ENCODE peak calls at places on chromosome 16, in five cellular contexts. C is heart left ventricle, S is IMR-90, W is tibial artery, P is body of pancreas. U is an unnamed sample. For H3K4me1 and H3K9me3, the result is how much of the 10 kb centered on the place peaks cover.

GRCh38 chr16:83772806-83773205 is 35.0 kb upstream of the HSBP1 start:
- DNase-seq in S (no peak), C (no peak), P (no peak), W (no peak), U (no peak)

GRCh38 chr16:68994324-68994723 is 111.1 kb upstream of the HAS3 start:
- DNase-seq in S (no peak), C (no peak), W (no peak), P (no peak), U (no peak)

GRCh38 chr16:52407778-52408177 is 139.2 kb downstream of the TOX3 start:
- DNase-seq in P (no peak), C (no peak), W (no peak), S (no peak), U (no peak)

GRCh38 chr16:28052274-28053128 is 11.0 kb downstream of the GSG1L start:
- DNase-seq in C (no peak), S (no peak), W (no peak), P (no peak), U (no peak)

GRCh38 chr16:69169051-69169450 is 17.9 kb upstream of the SNTB2 start:
- DNase-seq in C (no peak), W (no peak), S (no peak), P (no peak), U (no peak)

GRCh38 chr16:1363501-1364041 is 11.8 kb downstream of the GNPTG start:
- DNase-seq in S (peak), C (no peak), P (peak), W (no peak), U (peak)

GRCh38 chr16:87314990-87315420 is 2.2 kb downstream of the C16orf95 start:
- DNase-seq in P (no peak), W (no peak), C (no peak), S (no peak), U (no peak)

GRCh38 chr16:56950881-56951771 is 10.6 kb upstream of the CETP start:
- DNase-seq in W (peak), S (peak), C (no peak), P (peak), U (peak)

GRCh38 chr16:77584205-77584859 is 138.0 kb upstream of the NUDT7 start:
- DNase-seq in C (peak), P (peak), W (no peak), S (peak), U (no peak)

GRCh38 chr16:1414532-1415265 is at the start of gene UNKL:
- DNase-seq in P (peak), W (peak), C (peak), S (peak), U (peak)

GRCh38 chr16:79380990-79381389 is 219.5 kb downstream of the MAF start:
- DNase-seq in C (no peak), S (no peak), P (no peak), W (no peak), U (no peak)

GRCh38 chr16:2183671-2184070 is 12.7 kb downstream of the CASKIN1 start:
- DNase-seq in C (no peak), P (no peak), S (no peak), W (no peak), U (no peak)

GRCh38 chr16:8847623-8848022 is 21.2 kb downstream of the CARHSP1 start:
- DNase-seq in C (no peak), P (no peak), S (no peak), W (no peak), U (no peak)

GRCh38 chr16:57446530-57447141 is 549 bp downstream of the CIAPIN1 start:
- DNase-seq in C (peak), P (peak), W (no peak), S (peak), U (no peak)

GRCh38 chr16:66873685-66874055 is 6.6 kb upstream of the PDP2 start:
- DNase-seq in C (no peak), S (no peak), P (no peak), W (no peak), U (no peak)

GRCh38 chr16:24858219-24859041 is 12.7 kb downstream of the SLC5A11 start:
- DNase-seq in C (peak), S (peak), P (peak), W (no peak), U (peak)

GRCh38 chr16:78563905-78564304 is 464.5 kb downstream of the WWOX start:
- DNase-seq in P (no peak), W (no peak), C (no peak), S (no peak), U (no peak)

GRCh38 chr16:66844342-66845079 is at the start of gene CA7:
- DNase-seq in W (no peak), C (no peak), S (no peak), P (no peak), U (peak)

GRCh38 chr16:3655791-3656490 is 1.4 kb downstream of the DNASE1 start:
- DNase-seq in W (peak), S (no peak), C (no peak), P (peak), U (peak)

GRCh38 chr16:23567602-23568001 is 10.1 kb downstream of the UBFD1 start:
- DNase-seq in C (no peak), W (no peak), S (no peak), P (no peak), U (no peak)

GRCh38 chr16:3582276-3583165 is 5.3 kb upstream of the NLRC3 start:
- DNase-seq in C (no peak), W (no peak), S (no peak), P (no peak), U (no peak)

GRCh38 chr16:60922920-60923319 is 1113.3 kb downstream of the CDH8 start:
- DNase-seq in C (no peak), W (no peak), S (no peak), P (no peak), U (no peak)

GRCh38 chr16:89841275-89841674 is 13.0 kb downstream of the SPIRE2 start:
- DNase-seq in S (no peak), W (no peak), P (peak), C (no peak), U (no peak)

GRCh38 chr16:386641-387156 is 4.9 kb upstream of the PGAP6 start:
- DNase-seq in P (no peak), W (no peak), C (no peak), S (no peak), U (no peak)

GRCh38 chr16:65071371-65072311 is 50.2 kb downstream of the CDH11 start:
- DNase-seq in S (peak), P (peak), C (peak), W (peak), U (no peak)

DNA sequence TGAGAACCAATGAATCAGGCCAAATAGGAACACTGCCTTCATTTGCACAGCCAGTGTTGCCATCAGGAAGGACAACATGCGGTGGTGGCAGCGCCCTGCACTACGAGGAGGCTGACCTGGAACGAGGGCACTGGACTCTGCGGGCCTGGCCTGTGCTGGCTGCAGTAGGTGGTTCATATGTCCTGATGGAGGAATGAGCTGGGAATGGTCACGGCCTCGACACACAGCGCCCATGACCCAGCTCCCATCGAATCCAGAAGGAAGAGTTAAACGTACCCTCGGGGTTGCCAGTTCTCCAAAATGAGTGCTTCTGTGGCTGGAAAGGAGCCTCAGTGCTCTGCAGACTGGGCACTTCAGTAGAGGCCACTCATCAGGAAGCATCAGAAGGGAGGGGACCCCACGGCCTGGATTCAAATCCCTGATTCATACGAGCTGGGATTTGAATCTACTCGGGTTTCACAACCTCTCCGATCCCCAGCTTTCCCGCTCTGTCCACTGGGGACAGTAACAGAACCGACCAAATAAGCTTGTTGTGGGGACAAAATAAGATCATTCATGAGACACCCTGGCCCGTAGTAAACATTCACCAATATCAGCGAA is 85.5 kb downstream of the ZDHHC7 start:
- DNase-seq in W (no peak), C (no peak), P (no peak), S (no peak), U (peak)
- H3K4me1 ChIP-seq in W (under half), C (under half), P (under half), S (under half), U (under half)

DNA sequence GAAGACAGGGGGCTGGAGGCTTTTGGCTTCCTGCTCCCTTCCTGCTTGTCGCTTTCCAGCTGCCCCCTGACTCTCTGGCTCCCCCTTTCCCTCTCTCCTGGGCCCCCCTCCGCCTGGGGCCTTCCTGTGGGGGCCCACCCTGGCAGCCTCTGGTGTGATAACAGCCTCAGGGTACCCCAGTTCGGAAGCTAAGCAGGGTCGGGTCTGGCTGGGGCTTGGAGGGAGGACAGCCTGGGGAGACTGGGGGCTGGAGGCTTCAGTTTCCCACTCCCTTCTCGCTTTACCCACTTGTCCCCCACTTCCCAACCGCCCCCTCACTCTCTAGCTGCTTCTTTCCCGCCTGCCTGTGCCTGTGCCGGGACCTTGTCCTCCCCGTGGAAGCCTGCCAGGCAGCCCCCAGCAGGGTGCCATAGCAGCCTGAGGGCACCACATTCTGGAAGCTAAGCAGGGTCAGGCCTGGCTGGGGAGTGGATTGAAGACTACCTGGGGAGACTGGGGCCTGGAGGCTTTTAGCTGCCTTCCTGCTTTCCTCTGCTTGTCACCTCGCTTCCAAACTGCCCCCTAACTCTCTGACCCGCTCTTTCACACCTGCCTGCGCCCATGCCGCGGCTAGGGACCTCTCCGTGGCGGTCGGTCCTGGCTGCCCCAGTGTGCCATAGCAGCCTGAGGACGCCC is 2275.5 kb downstream of the TP53TG3F start:
- DNase-seq in S (no peak), P (no peak), W (no peak), C (no peak), U (no peak)
- H3K9me3 ChIP-seq in S (under half), P (under half), W (under half), C (under half), U (half or more)

DNA sequence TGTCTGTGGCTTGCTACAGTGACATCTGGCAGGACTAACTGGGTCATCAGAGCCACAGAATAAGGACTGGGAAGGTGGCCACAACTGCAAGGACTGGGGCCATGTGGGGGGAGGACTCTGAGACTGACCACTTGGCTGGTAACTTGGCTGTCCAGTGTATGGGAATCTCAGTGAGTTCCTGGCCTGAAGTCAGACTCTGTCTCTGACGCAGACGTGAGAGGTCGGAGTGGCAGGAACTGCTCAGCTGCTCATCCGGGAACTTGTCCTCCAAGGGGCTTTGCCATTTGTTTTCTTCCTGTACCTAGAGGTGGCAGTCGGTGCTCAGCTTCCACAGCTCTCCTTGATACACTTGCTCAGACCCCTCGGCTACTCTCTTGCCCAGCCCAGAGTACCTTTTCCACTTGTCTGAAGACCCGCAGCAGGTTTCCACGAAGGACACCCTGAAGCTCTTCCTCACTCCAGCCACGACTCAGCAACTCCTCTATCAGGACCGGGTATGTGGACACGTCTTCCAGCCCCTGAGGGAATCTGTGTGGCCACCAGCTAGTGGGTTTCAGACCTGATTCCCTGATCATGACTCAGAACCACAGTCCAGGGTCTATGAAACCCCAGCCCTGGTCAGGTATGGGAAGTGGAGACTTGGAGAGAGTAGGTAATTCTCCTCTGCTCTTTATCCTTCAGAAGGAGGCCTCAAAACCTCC is 7.3 kb upstream of the DPEP3 start:
- DNase-seq in P (peak), S (no peak), C (peak), W (no peak), U (no peak)
- TF ChIP-seq CTCF in P (no peak), S (no peak), C (no peak), W (no peak), U (no peak)

GRCh38 chr16:73054131-73054496 is 6.2 kb upstream of the ZFHX3 start:
- DNase-seq in C (no peak), W (peak), P (no peak), S (no peak), U (no peak)

GRCh38 chr16:73056383-73056782 is 8.5 kb upstream of the ZFHX3 start:
- DNase-seq in S (no peak), W (no peak), C (no peak), P (no peak), U (no peak)

GRCh38 chr16:73053379-73054130 is 5.6 kb upstream of the ZFHX3 start:
- DNase-seq in S (peak), W (peak), P (no peak), C (no peak), U (peak)

GRCh38 chr16:73053038-73053378 is 5.1 kb upstream of the ZFHX3 start:
- DNase-seq in P (no peak), C (no peak), S (no peak), W (no peak), U (no peak)

GRCh38 chr16:73054732-73055481 is 7.0 kb upstream of the ZFHX3 start:
- DNase-seq in S (peak), C (no peak), W (no peak), P (no peak), U (no peak)
- H3K4me1 ChIP-seq in S (under half), C (under half), W (under half), P (half or more), U (under half)

GRCh38 chr16:63787014-63787413 is 1334.8 kb downstream of the CDH11 start:
- DNase-seq in C (no peak), W (no peak), P (no peak), S (no peak), U (no peak)

DNA sequence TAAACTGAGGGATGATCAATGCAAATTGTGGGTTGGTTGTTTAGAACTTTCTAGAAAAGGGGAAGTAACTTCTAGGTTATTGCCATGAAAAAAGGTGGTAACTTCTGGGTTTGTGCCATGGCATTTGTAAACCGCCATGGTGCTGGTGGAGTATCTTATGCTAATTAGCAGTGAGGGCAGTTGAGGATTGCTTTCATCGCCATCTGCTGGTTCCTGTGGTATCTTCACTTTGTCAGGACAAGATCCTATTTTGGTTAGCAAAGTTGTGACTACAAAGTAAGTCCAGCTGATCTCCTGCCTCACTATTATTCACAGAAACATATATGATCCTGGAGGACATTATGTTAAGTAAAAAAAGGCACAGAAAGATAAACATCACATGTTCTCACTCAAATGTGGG is 1332.3 kb downstream of the CDH11 start:
- DNase-seq in C (no peak), S (no peak), P (no peak), W (no peak), U (no peak)
- H3K9me3 ChIP-seq in C (under half), S (under half), P (under half), W (under half), U (under half)

DNA sequence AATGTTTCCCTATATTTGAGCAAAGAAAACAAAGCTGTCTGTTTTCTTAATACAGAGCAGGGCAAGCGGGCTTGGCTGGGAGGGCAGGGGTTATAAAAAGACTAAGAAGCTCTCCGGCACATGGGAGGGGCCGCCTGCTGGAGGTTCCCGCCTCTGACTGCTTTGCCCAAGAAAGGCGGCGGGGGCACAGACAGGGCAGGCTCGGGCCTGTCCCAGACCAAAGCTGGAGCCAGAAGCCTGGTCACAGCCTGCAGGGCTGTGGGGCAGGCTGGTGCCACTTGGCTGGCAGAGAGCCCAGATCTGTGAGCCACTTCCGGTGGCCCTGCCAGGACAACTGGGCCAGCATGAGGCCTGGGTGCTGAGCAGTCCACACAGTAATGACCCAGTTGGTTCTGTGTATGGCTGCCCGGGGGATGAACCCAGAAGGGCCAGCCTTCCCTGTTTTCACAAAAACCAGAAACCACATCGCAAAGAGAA is 89.4 kb downstream of the LITAF start:
- DNase-seq in S (peak), C (peak), W (peak), P (peak), U (peak)
- TF ChIP-seq CTCF in S (peak), C (peak), W (peak), P (no peak), U (no peak)